ENCODE peak calls at places on chromosomes 13 and 19, in seven cellular contexts. K is breast epithelium, D is NT2/D1, R is mucosa of descending colon, V is GM12878, M is colonic mucosa, F is thoracic aorta. J is an unnamed sample.
A peak's percentile ranks its signal among the peaks of the same experiment; 100 is the strongest.

GRCh38 chr19:7326105-7326877 is 22.4 kb upstream of the ARHGEF18 start:
- DNase-seq in R (no peak), K (no peak), D (peak; percentile 78), V (no peak), M (peak; percentile 79), F (no peak), J (no peak)

GRCh38 chr13:91369432-91369831 is 21.9 kb downstream of the MIR17HG start:
- DNase-seq in R (no peak), D (no peak), V (no peak), K (no peak), M (no peak), F (no peak), J (no peak)

GRCh38 chr13:48066310-48066989 is 28.5 kb downstream of the MED4 start:
- DNase-seq in K (no peak), D (no peak), R (no peak), F (no peak), V (peak; percentile 42), M (no peak), J (no peak)

GRCh38 chr19:35704218-35704617 is at the start of gene ZBTB32:
- DNase-seq in D (no peak), R (peak; percentile 59), K (no peak), V (no peak), F (no peak), M (peak; percentile 42), J (no peak)

GRCh38 chr19:19256072-19256969 is 16.8 kb downstream of the TM6SF2 start:
- DNase-seq in M (no peak), R (no peak), D (no peak), K (no peak), V (no peak), F (no peak), J (no peak)

GRCh38 chr13:30718661-30719520 is 16.5 kb upstream of the ALOX5AP start:
- DNase-seq in V (no peak), M (no peak), D (no peak), K (no peak), R (no peak), F (no peak), J (no peak)

GRCh38 chr13:76980075-76980718 is 11.7 kb upstream of the CLN5 start:
- DNase-seq in M (peak; percentile 82), K (peak; percentile 69), F (no peak), V (no peak), R (peak; percentile 87), D (peak; percentile 68), J (peak; percentile 89)

GRCh38 chr13:50071399-50071798 is 56.2 kb downstream of the KCNRG start:
- DNase-seq in V (no peak), D (no peak), K (no peak), M (no peak), R (no peak), F (no peak), J (no peak)

GRCh38 chr13:30734434-30734833 is 909 bp upstream of the ALOX5AP start:
- DNase-seq in R (no peak), K (no peak), D (no peak), F (no peak), M (no peak), V (no peak), J (no peak)

GRCh38 chr19:38862321-38863059 is 12.7 kb upstream of the HNRNPL start:
- DNase-seq in V (no peak), K (no peak), R (no peak), D (no peak), M (peak; percentile 55), F (no peak), J (peak; percentile 34)

GRCh38 chr13:59468396-59468795 is 695.3 kb downstream of the DIAPH3 start:
- DNase-seq in M (no peak), V (no peak), D (no peak), K (no peak), R (no peak), F (no peak), J (no peak)

GRCh38 chr19:30691767-30692516 is 319.8 kb downstream of the ZNF536 start:
- DNase-seq in K (no peak), D (no peak), R (no peak), V (no peak), M (no peak), F (no peak), J (no peak)

GRCh38 chr13:111389621-111390521 is 69.4 kb downstream of the TEX29 start:
- DNase-seq in F (no peak), K (no peak), R (no peak), V (no peak), D (no peak), M (no peak), J (no peak)

GRCh38 chr19:41871573-41872383 is 5.3 kb upstream of the CD79A start:
- DNase-seq in K (no peak), R (peak; percentile 62), D (no peak), M (no peak), F (no peak), V (peak; percentile 80), J (no peak)

GRCh38 chr13:69882451-69882850 is 225.2 kb upstream of the ATXN8OS start:
- DNase-seq in F (no peak), R (no peak), V (no peak), K (no peak), M (no peak), D (no peak), J (no peak)

GRCh38 chr19:16268676-16269319 is 55.8 kb upstream of the KLF2 start:
- DNase-seq in K (no peak), V (no peak), M (no peak), F (no peak), D (no peak), R (no peak), J (no peak)

GRCh38 chr13:95002968-95003813 is 290.8 kb upstream of the SOX21 start:
- DNase-seq in R (no peak), F (no peak), K (no peak), D (no peak), V (no peak), M (no peak), J (no peak)

GRCh38 chr13:57820924-57821323 is 189.4 kb downstream of the PCDH17 start:
- DNase-seq in V (no peak), F (no peak), D (no peak), R (no peak), K (no peak), M (no peak), J (peak; percentile 32)

GRCh38 chr13:107138468-107138867 is 570.5 kb upstream of the ARGLU1 start:
- DNase-seq in F (no peak), M (no peak), V (no peak), R (no peak), K (no peak), D (no peak), J (no peak)

GRCh38 chr13:42526276-42526675 is 47.7 kb upstream of the TNFSF11 start:
- DNase-seq in F (no peak), V (no peak), D (no peak), M (no peak), K (no peak), R (no peak), J (no peak)

GRCh38 chr13:71811344-71811743 is 55.7 kb downstream of the DACH1 start:
- DNase-seq in D (no peak), R (no peak), K (no peak), F (no peak), V (no peak), M (no peak), J (no peak)
- H3K4me3 ChIP-seq in D (no peak overlapping the region), R (no peak overlapping the region), K (no peak overlapping the region), F (no peak overlapping the region), V (no peak overlapping the region), M (no peak overlapping the region), J (no peak overlapping the region)

GRCh38 chr13:46639033-46639981 is 86.3 kb downstream of the LRCH1 start:
- DNase-seq in F (no peak), V (peak; percentile 71), M (no peak), K (no peak), R (no peak), D (no peak), J (no peak)
- H3K4me1 ChIP-seq in F (peaks cover 34% of the 10 kb centered on the region), V (peaks cover 20% of the 10 kb centered on the region), M (no peaks in the 10 kb centered on the region), K (peaks cover 4% of the 10 kb centered on the region), R (peaks cover 9% of the 10 kb centered on the region), D (no peaks in the 10 kb centered on the region), J (peaks cover 38% of the 10 kb centered on the region)

GRCh38 chr13:101026736-101027398 is 352.3 kb upstream of the TMTC4 start:
- DNase-seq in K (no peak), D (no peak), V (no peak), F (no peak), M (no peak), R (no peak), J (no peak)

GRCh38 chr13:101026328-101026727 is 351.7 kb upstream of the TMTC4 start:
- DNase-seq in F (no peak), R (no peak), M (no peak), K (no peak), D (no peak), V (no peak), J (no peak)

GRCh38 chr13:101025519-101025918 is 350.9 kb upstream of the TMTC4 start:
- DNase-seq in K (no peak), V (no peak), M (no peak), R (no peak), D (no peak), F (no peak), J (no peak)

DNA sequence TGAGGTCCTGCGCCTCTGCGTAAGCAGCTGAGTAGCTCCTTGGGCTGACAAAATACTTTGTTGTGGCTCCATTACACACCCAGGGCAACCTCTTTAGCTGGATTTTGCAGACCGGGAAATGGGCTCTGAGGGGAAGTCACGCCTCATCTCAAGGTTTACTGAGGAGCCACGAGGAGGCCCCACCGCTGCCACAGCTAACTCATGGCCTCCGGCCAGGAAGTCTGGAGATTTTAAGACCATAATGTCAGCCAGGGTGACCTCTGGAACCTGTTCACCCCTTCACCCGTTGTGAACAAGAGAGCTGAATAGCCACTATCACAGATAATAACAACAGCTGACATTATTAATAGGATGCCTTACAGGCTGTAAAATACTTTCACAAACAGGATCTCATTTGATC is 351.3 kb upstream of the TMTC4 start:
- DNase-seq in M (no peak), F (no peak), D (no peak), V (no peak), K (no peak), R (no peak), J (no peak)
- H3K4me3 ChIP-seq in M (no peak overlapping the region), F (no peak overlapping the region), D (no peak overlapping the region), V (no peak overlapping the region), K (no peak overlapping the region), R (no peak overlapping the region), J (no peak overlapping the region)

GRCh38 chr19:661427-662196 is 1.4 kb downstream of the RNF126 start:
- DNase-seq in K (no peak), F (no peak), R (peak; percentile 70), D (no peak), V (no peak), M (peak; percentile 72), J (no peak)

GRCh38 chr19:663682-664117 is 686 bp upstream of the RNF126 start:
- DNase-seq in F (no peak), D (no peak), K (no peak), V (no peak), M (no peak), R (no peak), J (no peak)

GRCh38 chr19:662962-663681 is at the start of gene RNF126:
- DNase-seq in F (peak; percentile 69), K (peak; percentile 97), D (peak; percentile 81), V (no peak), R (peak; percentile 98), M (peak; percentile 94), J (peak; percentile 96)

GRCh38 chr19:660793-661426 is 2.1 kb downstream of the RNF126 start:
- DNase-seq in K (no peak), M (peak; percentile 79), D (no peak), V (no peak), F (no peak), R (peak; percentile 80), J (no peak)

GRCh38 chr19:662207-662961 is 630 bp downstream of the RNF126 start:
- DNase-seq in M (peak; percentile 80), F (no peak), R (peak; percentile 84), K (no peak), D (no peak), V (no peak), J (peak; percentile 33)
- H3K4me1 ChIP-seq in M (peaks cover 34% of the 10 kb centered on the region), F (peaks cover 28% of the 10 kb centered on the region), R (peaks cover 45% of the 10 kb centered on the region), K (peaks cover 18% of the 10 kb centered on the region), D (peaks cover 36% of the 10 kb centered on the region), V (peaks cover 19% of the 10 kb centered on the region), J (peaks cover 57% of the 10 kb centered on the region)

GRCh38 chr19:13120817-13121216 is 2.8 kb downstream of the NACC1 start:
- DNase-seq in K (no peak), F (no peak), D (no peak), R (no peak), V (no peak), M (no peak), J (no peak)
- H3K4me3 ChIP-seq in K (no peak overlapping the region), F (no peak overlapping the region), D (peak overlapping the region; percentile 9), R (no peak overlapping the region), V (peak overlapping the region; percentile 32), M (no peak overlapping the region), J (no peak overlapping the region)